ENCODE peak calls at places on chromosome 12, in five cellular contexts. Y is neural progenitor cell, S is MM.1S, O is PC-9, H is HCT116. L is an unnamed sample. For H3K79me2, the result is how much of the 10 kb centered on the place peaks cover.

GRCh38 chr12:88985011-88985410 is 367.3 kb downstream of the DUSP6 start:
- DNase-seq in Y (no peak), S (no peak), O (no peak), H (no peak), L (no peak)

GRCh38 chr12:31362759-31363415 is 36.9 kb upstream of the SINHCAF start:
- DNase-seq in Y (peak), S (peak), O (peak), H (no peak), L (no peak)

GRCh38 chr12:3496964-3497363 is 6.0 kb downstream of the PRMT8 start:
- DNase-seq in Y (peak), S (no peak), O (no peak), H (peak), L (peak)

GRCh38 chr12:1838994-1839365 is 18.6 kb downstream of the LRTM2 start:
- DNase-seq in Y (no peak), S (no peak), O (no peak), H (no peak), L (no peak)

GRCh38 chr12:47947273-47947672 is 16.1 kb upstream of the TMEM106C start:
- DNase-seq in Y (no peak), S (no peak), O (no peak), H (no peak), L (no peak)

GRCh38 chr12:32533971-32534590 is 134.7 kb downstream of the FGD4 start:
- DNase-seq in Y (peak), S (peak), O (peak), H (peak), L (peak)

GRCh38 chr12:109020750-109021380 is at the start of gene SVOP:
- DNase-seq in Y (peak), S (peak), O (peak), H (peak), L (no peak)

GRCh38 chr12:69701821-69702220 is 2.7 kb upstream of the BEST3 start:
- DNase-seq in Y (no peak), S (no peak), O (no peak), H (no peak), L (no peak)

GRCh38 chr12:131573631-131574396 is 137.1 kb upstream of the SFSWAP start:
- DNase-seq in Y (no peak), S (no peak), O (no peak), H (no peak), L (no peak)

GRCh38 chr12:105993766-105994165 is 145.0 kb downstream of the NUAK1 start:
- DNase-seq in Y (no peak), S (no peak), O (no peak), H (no peak), L (no peak)

GRCh38 chr12:82694970-82695369 is 8.3 kb downstream of the TMTC2 start:
- DNase-seq in Y (no peak), S (no peak), O (peak), H (no peak), L (no peak)

GRCh38 chr12:5723711-5724252 is 221.3 kb downstream of the ANO2 start:
- DNase-seq in Y (no peak), S (no peak), O (no peak), H (no peak), L (no peak)

GRCh38 chr12:125079943-125080645 is 14.9 kb downstream of the AACS start:
- DNase-seq in Y (no peak), S (no peak), O (peak), H (no peak), L (no peak)

GRCh38 chr12:22116376-22116775 is 70.4 kb downstream of the CMAS start:
- DNase-seq in Y (no peak), S (no peak), O (no peak), H (no peak), L (no peak)

GRCh38 chr12:38132139-38132538 is 184.4 kb upstream of the ALG10B start:
- DNase-seq in Y (no peak), S (no peak), O (no peak), H (no peak), L (no peak)

GRCh38 chr12:64860446-64860998 is 36.1 kb downstream of the TBC1D30 start:
- DNase-seq in Y (no peak), S (no peak), O (no peak), H (no peak), L (no peak)

GRCh38 chr12:62800707-62801400 is 134.1 kb downstream of the PPM1H start:
- DNase-seq in Y (no peak), S (no peak), O (no peak), H (no peak), L (no peak)

GRCh38 chr12:2311001-2311778 is 258.4 kb downstream of the CACNA1C start:
- DNase-seq in Y (no peak), S (no peak), O (peak), H (no peak), L (no peak)

GRCh38 chr12:2498961-2499500 is 295.7 kb upstream of the FKBP4 start:
- DNase-seq in Y (no peak), S (no peak), O (no peak), H (no peak), L (no peak)

GRCh38 chr12:109948382-109948781 is 47.8 kb downstream of the GIT2 start:
- DNase-seq in Y (no peak), S (no peak), O (no peak), H (no peak), L (no peak)

GRCh38 chr12:28583771-28584261 is 393.6 kb downstream of the CCDC91 start:
- DNase-seq in Y (no peak), S (no peak), O (no peak), H (no peak), L (peak)

GRCh38 chr12:81077329-81077685 is 572 bp upstream of the ACSS3 start:
- DNase-seq in Y (peak), S (no peak), O (no peak), H (no peak), L (no peak)

GRCh38 chr12:55724226-55724939 is 4.2 kb downstream of the RDH5 start:
- DNase-seq in Y (peak), S (peak), O (peak), H (no peak), L (peak)

GRCh38 chr12:38691164-38691563 is 214.2 kb downstream of the CPNE8 start:
- DNase-seq in Y (no peak), S (no peak), O (no peak), H (no peak), L (no peak)

GRCh38 chr12:26188132-26188531 is 7.2 kb upstream of the SSPN start:
- DNase-seq in Y (no peak), S (no peak), O (no peak), H (no peak), L (peak)

GRCh38 chr12:92551853-92552397 is 150.9 kb upstream of the PLEKHG7 start:
- DNase-seq in Y (no peak), S (peak), O (peak), H (no peak), L (no peak)

GRCh38 chr12:64618953-64619590 is 8.8 kb downstream of the RASSF3 start:
- DNase-seq in Y (no peak), S (peak), O (peak), H (no peak), L (peak)

GRCh38 chr12:63764481-63764880 is 15.2 kb upstream of the RXYLT1 start:
- DNase-seq in Y (peak), S (no peak), O (no peak), H (no peak), L (no peak)

GRCh38 chr12:110023634-110024023 is 24.4 kb downstream of the ANKRD13A start:
- DNase-seq in Y (no peak), S (no peak), O (no peak), H (no peak), L (no peak)

GRCh38 chr12:10717410-10717809 is 5.7 kb downstream of the YBX3 start:
- DNase-seq in Y (peak), S (no peak), O (no peak), H (no peak), L (no peak)

GRCh38 chr12:121288158-121288848 is 8.2 kb downstream of the CAMKK2 start:
- DNase-seq in Y (no peak), S (no peak), O (no peak), H (no peak), L (no peak)

GRCh38 chr12:121289962-121290361 is 6.5 kb downstream of the CAMKK2 start:
- DNase-seq in Y (no peak), S (no peak), O (no peak), H (no peak), L (no peak)

GRCh38 chr12:121290410-121290809 is 6.1 kb downstream of the CAMKK2 start:
- DNase-seq in Y (no peak), S (no peak), O (no peak), H (no peak), L (no peak)

GRCh38 chr12:121287267-121287954 is 9.1 kb downstream of the CAMKK2 start:
- DNase-seq in Y (no peak), S (no peak), O (no peak), H (no peak), L (no peak)

DNA sequence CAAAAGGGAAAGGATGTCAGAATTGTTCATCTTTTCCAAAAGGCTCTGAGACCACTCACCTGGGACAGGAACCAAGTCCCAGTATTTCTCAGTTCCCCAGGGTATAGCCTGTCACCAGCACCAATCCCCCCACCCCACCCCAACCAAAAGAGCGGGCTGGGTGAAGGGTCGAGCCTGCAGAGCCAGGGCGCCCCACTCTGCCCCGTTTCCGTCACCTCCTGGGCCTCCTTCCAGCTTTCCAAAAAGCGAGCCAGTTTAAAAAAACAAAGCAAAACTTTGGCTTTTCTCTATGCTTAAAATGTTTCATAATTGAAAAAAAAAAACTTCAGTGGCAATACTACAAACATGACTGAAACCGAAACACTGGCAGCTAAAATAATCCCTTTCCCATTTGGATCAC is 7.6 kb downstream of the CAMKK2 start:
- DNase-seq in Y (no peak), S (no peak), O (no peak), H (no peak), L (no peak)
- H3K79me2 ChIP-seq in Y (under half), S (half or more), O (under half), H (half or more), L (under half)

GRCh38 chr12:54579696-54580333 is 8.6 kb downstream of the PPP1R1A start:
- DNase-seq in Y (peak), S (peak), O (no peak), H (peak), L (peak)
- H3K4me2 ChIP-seq in Y (peak), S (no peak), O (no peak), H (peak), L (no peak)

GRCh38 chr12:104522985-104523719 is 66.4 kb downstream of the CHST11 start:
- DNase-seq in Y (no peak), S (peak), O (no peak), H (no peak), L (no peak)

GRCh38 chr12:104519190-104519857 is 62.6 kb downstream of the CHST11 start:
- DNase-seq in Y (no peak), S (no peak), O (no peak), H (no peak), L (no peak)

GRCh38 chr12:104517880-104518279 is 61.1 kb downstream of the CHST11 start:
- DNase-seq in Y (no peak), S (no peak), O (no peak), H (no peak), L (no peak)

GRCh38 chr12:104521731-104522130 is 65.0 kb downstream of the CHST11 start:
- DNase-seq in Y (no peak), S (no peak), O (no peak), H (no peak), L (no peak)

DNA sequence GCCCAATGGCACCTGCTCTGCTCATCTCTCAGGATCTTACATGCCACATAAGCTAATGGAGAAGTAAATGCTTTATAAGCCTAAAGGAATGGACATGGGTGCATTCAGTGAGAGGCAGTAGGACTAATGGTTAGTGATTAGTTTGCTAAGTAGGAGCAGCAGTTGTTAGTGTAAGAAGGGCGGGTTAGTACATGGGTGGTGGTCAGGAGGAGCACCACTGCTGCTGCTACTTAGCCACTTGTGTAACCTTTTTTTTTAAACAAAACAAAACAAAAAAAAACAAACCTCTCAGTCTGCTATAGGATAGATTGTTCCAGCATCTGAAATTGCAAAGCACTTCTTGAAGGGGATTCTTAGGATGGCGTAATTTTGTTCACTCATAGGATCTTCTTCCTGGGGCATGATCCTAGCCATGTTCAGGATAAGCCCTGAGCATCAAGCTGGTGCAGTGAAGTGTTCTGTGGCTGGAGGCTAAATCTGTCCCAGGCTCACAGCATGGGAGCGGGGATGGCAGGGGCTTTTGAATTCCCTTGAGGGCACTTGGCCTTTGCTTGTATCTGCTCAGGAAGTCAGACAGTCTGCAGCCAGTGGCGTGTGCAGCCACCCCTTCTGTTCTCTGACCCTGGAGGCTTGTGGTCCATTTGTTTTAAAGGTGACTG is 63.6 kb downstream of the CHST11 start:
- DNase-seq in Y (no peak), S (no peak), O (no peak), H (no peak), L (no peak)
- H3K79me2 ChIP-seq in Y (under half), S (half or more), O (half or more), H (under half), L (under half)

GRCh38 chr12:96199465-96199864 is 5.3 kb downstream of the ELK3 start:
- DNase-seq in Y (no peak), S (no peak), O (no peak), H (no peak), L (no peak)
- H3K4me2 ChIP-seq in Y (no peak), S (peak), O (peak), H (peak), L (peak)

DNA sequence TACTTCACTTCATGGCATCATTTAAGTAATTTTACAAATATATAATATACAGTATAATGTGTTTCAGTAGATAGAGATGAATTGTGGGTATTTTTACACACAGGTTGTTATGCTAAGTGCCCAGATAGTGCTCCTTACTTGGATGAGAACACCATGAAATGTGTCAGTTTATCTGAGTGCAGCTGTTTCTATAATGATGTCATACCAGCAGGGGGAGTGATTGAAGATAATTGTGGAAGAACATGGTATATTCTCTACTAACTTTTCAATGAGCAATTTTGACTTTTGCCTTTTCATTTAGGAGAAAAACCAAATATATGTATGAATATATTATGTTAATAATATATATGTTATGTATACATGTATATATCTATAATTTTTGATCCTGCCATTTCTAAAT is 221.6 kb downstream of the LRRK2 start:
- DNase-seq in Y (peak), S (peak), O (no peak), H (peak), L (peak)
- H3K79me2 ChIP-seq in Y (under half), S (under half), O (under half), H (under half), L (under half)

GRCh38 chr12:113234483-113234882 is 13.2 kb downstream of the TPCN1 start:
- DNase-seq in Y (no peak), S (no peak), O (no peak), H (no peak), L (no peak)

GRCh38 chr12:113233967-113234366 is 12.7 kb downstream of the TPCN1 start:
- DNase-seq in Y (no peak), S (no peak), O (no peak), H (no peak), L (no peak)

GRCh38 chr12:113231275-113232231 is 10.3 kb downstream of the TPCN1 start:
- DNase-seq in Y (no peak), S (no peak), O (peak), H (peak), L (no peak)

GRCh38 chr12:113232232-113232615 is 11.0 kb downstream of the TPCN1 start:
- DNase-seq in Y (no peak), S (no peak), O (no peak), H (no peak), L (no peak)

DNA sequence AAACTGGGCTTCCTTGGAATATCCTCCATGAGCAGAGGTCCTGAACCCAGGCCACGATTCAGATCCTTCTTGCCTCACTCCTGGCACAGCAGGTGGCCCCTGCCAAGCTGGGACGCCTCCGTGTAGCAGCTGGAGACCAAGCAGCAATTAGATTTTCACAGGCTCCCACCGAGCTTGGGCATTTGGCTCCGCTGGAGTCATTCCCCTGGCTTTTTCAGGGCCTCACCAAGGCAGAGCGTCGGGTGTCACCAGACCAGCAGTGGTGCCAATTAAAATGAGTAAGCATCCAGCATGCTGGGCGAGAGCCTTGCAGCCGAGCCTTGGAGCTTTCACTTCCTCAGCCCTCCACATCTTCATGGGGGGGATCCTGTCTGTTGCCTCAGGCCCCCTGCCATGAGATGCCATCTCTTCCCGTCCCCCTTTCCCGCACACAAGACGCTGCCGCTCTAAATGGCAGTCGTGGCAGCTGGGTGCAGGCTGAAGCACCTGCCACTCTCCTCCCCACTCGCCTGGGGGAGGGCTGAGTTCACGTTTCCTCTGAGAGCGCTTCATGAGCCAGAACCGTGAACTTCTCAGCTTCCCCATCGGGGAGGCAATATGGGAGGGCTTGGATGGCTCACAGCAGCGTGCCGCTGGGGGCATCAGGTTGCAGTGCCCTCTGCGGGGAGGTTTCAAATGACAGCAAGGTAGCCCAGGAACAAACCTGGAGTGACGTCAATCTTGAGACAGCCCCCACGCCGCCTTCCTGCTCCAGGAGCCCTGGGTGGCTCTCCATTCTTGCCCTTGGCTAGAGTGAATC is 11.7 kb downstream of the TPCN1 start:
- DNase-seq in Y (peak), S (no peak), O (no peak), H (no peak), L (peak)
- H3K4me2 ChIP-seq in Y (peak), S (no peak), O (no peak), H (peak), L (peak)

DNA sequence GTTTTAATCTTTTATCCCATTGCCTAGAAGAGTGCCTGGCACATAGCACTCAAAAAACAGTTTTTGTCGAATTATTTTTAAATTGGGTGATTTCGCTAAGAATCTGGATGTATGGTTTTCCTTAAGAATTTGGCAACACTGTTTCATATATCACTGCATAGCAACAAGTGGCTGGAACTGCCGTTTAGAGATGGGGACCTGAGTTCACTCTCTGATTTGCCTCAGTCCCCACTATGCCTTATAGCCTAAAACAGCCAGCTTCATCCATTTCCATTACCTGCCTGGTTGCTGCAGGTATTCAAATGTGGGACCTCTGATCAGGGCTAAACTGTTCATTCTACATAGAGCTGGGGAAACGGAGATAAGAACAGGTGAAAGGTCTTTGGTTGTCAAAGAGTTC is 1.8 kb downstream of the HEBP1 start:
- DNase-seq in Y (no peak), S (no peak), O (no peak), H (no peak), L (no peak)
- H3K79me2 ChIP-seq in Y (under half), S (under half), O (half or more), H (under half), L (under half)

L was measured in Karpas-422.